ENCODE peak calls at places on chromosome 20, in eight cellular contexts. V, X, N, A, I, R, C and K are unnamed samples.
A peak's percentile ranks its signal among the peaks of the same experiment; 100 is the strongest.

GRCh38 chr20:1953616-1954015 is 40.2 kb downstream of the PDYN start:
- DNase-seq in V (no peak), X (no peak), N (no peak), A (no peak), I (no peak), R (no peak), C (no peak), K (no peak)

GRCh38 chr20:17849901-17850673 is 118.5 kb downstream of the SNX5 start:
- DNase-seq in V (no peak), X (peak; percentile 12), N (no peak), A (no peak), I (peak; percentile 99), R (peak; percentile 100), C (no peak), K (peak; percentile 93)

GRCh38 chr20:34220581-34220980 is 20.6 kb upstream of the ASIP start:
- DNase-seq in V (no peak), X (no peak), N (no peak), A (no peak), I (peak; percentile 83), R (peak; percentile 61), C (no peak), K (peak; percentile 55)

GRCh38 chr20:40265872-40266533 is 423.0 kb downstream of the MAFB start:
- DNase-seq in V (no peak), X (peak; percentile 6), N (peak; percentile 36), A (peak; percentile 52), I (peak; percentile 36), R (peak; percentile 54), C (no peak), K (no peak)

GRCh38 chr20:22743426-22743825 is 159.1 kb upstream of the FOXA2 start:
- DNase-seq in V (no peak), X (no peak), N (no peak), A (no peak), I (no peak), R (no peak), C (no peak), K (no peak)

GRCh38 chr20:49969946-49970345 is 12.8 kb upstream of the SNAI1 start:
- DNase-seq in V (no peak), X (no peak), N (no peak), A (peak; percentile 55), I (no peak), R (no peak), C (no peak), K (no peak)

GRCh38 chr20:20076297-20077065 is 24.1 kb downstream of the CFAP61 start:
- DNase-seq in V (no peak), X (no peak), N (no peak), A (no peak), I (peak; percentile 55), R (peak; percentile 85), C (no peak), K (peak; percentile 98)

GRCh38 chr20:32337937-32338661 is 20.0 kb upstream of the ASXL1 start:
- DNase-seq in V (no peak), X (no peak), N (no peak), A (no peak), I (no peak), R (no peak), C (no peak), K (no peak)

GRCh38 chr20:48523191-48523757 is 304.5 kb downstream of the PREX1 start:
- DNase-seq in V (no peak), X (peak; percentile 50), N (no peak), A (peak; percentile 88), I (peak; percentile 57), R (peak; percentile 68), C (no peak), K (peak; percentile 56)

GRCh38 chr20:58869662-58870227 is 17.2 kb downstream of the GNAS start:
- DNase-seq in V (no peak), X (no peak), N (no peak), A (no peak), I (no peak), R (no peak), C (no peak), K (no peak)

GRCh38 chr20:2820084-2820895 is 4.1 kb downstream of the TMEM239 start:
- DNase-seq in V (no peak), X (no peak), N (no peak), A (peak; percentile 59), I (peak; percentile 53), R (peak; percentile 33), C (no peak), K (peak; percentile 33)

GRCh38 chr20:35253010-35253409 is 24.9 kb downstream of the MMP24OS start:
- DNase-seq in V (no peak), X (no peak), N (no peak), A (no peak), I (no peak), R (no peak), C (no peak), K (no peak)

GRCh38 chr20:32893878-32894483 is 35.3 kb downstream of the EFCAB8 start:
- DNase-seq in V (no peak), X (no peak), N (no peak), A (peak; percentile 68), I (peak; percentile 24), R (no peak), C (no peak), K (no peak)

GRCh38 chr20:11919046-11919445 is 1.4 kb downstream of the BTBD3 start:
- DNase-seq in V (no peak), X (no peak), N (peak; percentile 98), A (no peak), I (no peak), R (no peak), C (no peak), K (peak; percentile 56)

GRCh38 chr20:44521484-44522481 is at the start of gene SERINC3:
- DNase-seq in V (peak; percentile 94), X (peak; percentile 94), N (peak; percentile 89), A (peak; percentile 96), I (peak; percentile 95), R (peak; percentile 93), C (peak; percentile 92), K (peak; percentile 87)

GRCh38 chr20:5120189-5120484 is 379 bp upstream of the PCNA start:
- DNase-seq in V (no peak), X (no peak), N (no peak), A (no peak), I (no peak), R (no peak), C (no peak), K (no peak)